ENCODE peak calls at places on chromosomes 7 and 10, in seven cellular contexts. One of them, this sample, is unnamed.

GRCh38 chr10:131312261-131312801 is 810 bp upstream of the TCERG1L start:
- DNase-seq in cardiac fibroblast: no peak
- DNase-seq in cardiac muscle cell: peak; percentile 38
- DNase-seq in heart right ventricle: no peak
- DNase-seq in stomach: no peak
- DNase-seq in NB4: no peak
- DNase-seq in AG04450: no peak
- DNase-seq in this sample: peak; percentile 76

GRCh38 chr7:93923946-93924345 is 2.4 kb downstream of the GNG11 start:
- DNase-seq in cardiac fibroblast: peak; percentile 33
- DNase-seq in cardiac muscle cell: no peak
- DNase-seq in heart right ventricle: no peak
- DNase-seq in stomach: no peak
- DNase-seq in NB4: no peak
- DNase-seq in AG04450: no peak
- DNase-seq in this sample: no peak

GRCh38 chr10:43263551-43264323 is 3.1 kb downstream of the RASGEF1A start:
- DNase-seq in cardiac fibroblast: no peak
- DNase-seq in cardiac muscle cell: no peak
- DNase-seq in heart right ventricle: no peak
- DNase-seq in stomach: peak; percentile 21
- DNase-seq in NB4: no peak
- DNase-seq in AG04450: no peak
- DNase-seq in this sample: no peak

GRCh38 chr10:71246591-71247143 is 34.3 kb downstream of the UNC5B start:
- DNase-seq in cardiac fibroblast: no peak
- DNase-seq in cardiac muscle cell: no peak
- DNase-seq in heart right ventricle: no peak
- DNase-seq in stomach: peak; percentile 84
- DNase-seq in NB4: peak; percentile 49
- DNase-seq in AG04450: no peak
- DNase-seq in this sample: peak; percentile 47

GRCh38 chr7:55066938-55067337 is 48.1 kb downstream of the EGFR start:
- DNase-seq in cardiac fibroblast: no peak
- DNase-seq in cardiac muscle cell: no peak
- DNase-seq in heart right ventricle: no peak
- DNase-seq in stomach: no peak
- DNase-seq in NB4: no peak
- DNase-seq in AG04450: no peak
- DNase-seq in this sample: no peak

GRCh38 chr10:100816671-100817070 is 71.3 kb downstream of the PAX2 start:
- DNase-seq in cardiac fibroblast: no peak
- DNase-seq in cardiac muscle cell: no peak
- DNase-seq in heart right ventricle: no peak
- DNase-seq in stomach: no peak
- DNase-seq in NB4: no peak
- DNase-seq in AG04450: no peak
- DNase-seq in this sample: no peak

GRCh38 chr7:110130669-110131068 is 960.3 kb upstream of the LRRN3 start:
- DNase-seq in cardiac fibroblast: peak; percentile 3
- DNase-seq in cardiac muscle cell: no peak
- DNase-seq in heart right ventricle: no peak
- DNase-seq in stomach: no peak
- DNase-seq in NB4: no peak
- DNase-seq in AG04450: no peak
- DNase-seq in this sample: no peak

GRCh38 chr10:13936826-13937225 is 350.1 kb downstream of the PRPF18 start:
- DNase-seq in cardiac fibroblast: no peak
- DNase-seq in cardiac muscle cell: no peak
- DNase-seq in heart right ventricle: no peak
- DNase-seq in stomach: no peak
- DNase-seq in NB4: no peak
- DNase-seq in AG04450: no peak
- DNase-seq in this sample: no peak

GRCh38 chr10:1504940-1505339 is 232.4 kb downstream of the ADARB2 start:
- DNase-seq in cardiac fibroblast: no peak
- DNase-seq in cardiac muscle cell: no peak
- DNase-seq in heart right ventricle: no peak
- DNase-seq in stomach: no peak
- DNase-seq in NB4: no peak
- DNase-seq in AG04450: no peak
- DNase-seq in this sample: no peak

GRCh38 chr10:25869067-25869591 is 64.9 kb upstream of the MYO3A start:
- DNase-seq in cardiac fibroblast: no peak
- DNase-seq in cardiac muscle cell: no peak
- DNase-seq in heart right ventricle: no peak
- DNase-seq in stomach: no peak
- DNase-seq in NB4: no peak
- DNase-seq in AG04450: no peak
- DNase-seq in this sample: no peak

GRCh38 chr7:131103997-131104396 is 223.7 kb upstream of the MKLN1 start:
- DNase-seq in cardiac fibroblast: peak; percentile 80
- DNase-seq in cardiac muscle cell: peak; percentile 91
- DNase-seq in heart right ventricle: no peak
- DNase-seq in stomach: no peak
- DNase-seq in NB4: peak; percentile 73
- DNase-seq in AG04450: peak; percentile 64
- DNase-seq in this sample: no peak

GRCh38 chr10:93309062-93309461 is 173.1 kb downstream of the MYOF start:
- DNase-seq in cardiac fibroblast: peak; percentile 73
- DNase-seq in cardiac muscle cell: peak; percentile 53
- DNase-seq in heart right ventricle: no peak
- DNase-seq in stomach: no peak
- DNase-seq in NB4: no peak
- DNase-seq in AG04450: no peak
- DNase-seq in this sample: no peak

GRCh38 chr7:146255604-146256003 is 139.0 kb downstream of the CNTNAP2 start:
- DNase-seq in cardiac fibroblast: no peak
- DNase-seq in cardiac muscle cell: no peak
- DNase-seq in heart right ventricle: no peak
- DNase-seq in stomach: no peak
- DNase-seq in NB4: no peak
- DNase-seq in AG04450: no peak
- DNase-seq in this sample: no peak

GRCh38 chr10:87619705-87620104 is 40.0 kb upstream of the PAPSS2 start:
- DNase-seq in cardiac fibroblast: no peak
- DNase-seq in cardiac muscle cell: no peak
- DNase-seq in heart right ventricle: no peak
- DNase-seq in stomach: no peak
- DNase-seq in NB4: no peak
- DNase-seq in AG04450: peak; percentile 34
- DNase-seq in this sample: no peak

DNA sequence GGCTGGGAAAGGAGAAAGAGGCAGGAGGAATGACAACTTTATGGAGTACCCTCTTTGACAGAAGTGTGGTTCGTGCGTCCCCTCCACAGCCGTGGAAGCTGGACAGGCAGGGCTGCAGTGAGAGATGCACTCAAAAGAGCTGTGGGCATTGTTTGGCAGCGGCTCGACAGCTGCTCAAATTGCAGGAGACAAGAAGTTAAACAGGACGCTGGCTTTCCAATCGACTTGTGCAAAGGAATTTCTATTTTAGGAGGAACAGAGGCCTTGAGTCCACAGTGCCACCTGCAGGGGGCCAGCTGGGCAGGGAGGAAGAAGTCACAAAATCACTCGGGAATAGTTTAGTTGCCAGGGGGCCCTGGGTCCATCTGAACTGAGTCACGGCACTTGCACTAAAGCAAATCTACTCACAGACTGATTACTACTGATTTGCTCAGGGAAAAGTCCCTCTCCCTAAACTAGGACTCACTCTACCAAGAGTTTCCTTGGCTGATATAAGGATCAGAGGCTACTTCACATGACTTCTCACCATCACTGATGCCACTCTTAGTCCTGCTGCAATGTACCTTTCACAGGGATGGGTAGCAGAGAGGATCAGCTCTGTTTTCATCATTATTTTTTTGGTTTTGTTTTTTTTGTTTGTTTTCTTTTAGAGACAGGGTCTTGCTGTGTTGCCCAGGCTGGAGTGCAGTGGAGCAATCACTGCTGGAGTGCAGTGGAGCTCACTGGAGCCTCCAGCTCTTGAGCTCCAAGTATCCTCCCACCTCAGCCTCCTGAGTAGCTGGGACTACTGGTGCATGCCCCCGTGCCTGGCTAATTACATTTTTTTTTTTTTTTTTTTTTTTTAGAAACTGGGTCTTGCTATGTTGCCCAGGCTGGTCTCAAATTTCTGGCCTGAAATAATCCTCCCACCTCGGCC is 200.8 kb downstream of the JCAD start:
- DNase-seq in cardiac fibroblast: peak; percentile 77
- DNase-seq in cardiac muscle cell: peak; percentile 66
- DNase-seq in heart right ventricle: peak; percentile 67
- DNase-seq in stomach: peak; percentile 57
- DNase-seq in NB4: peak; percentile 29
- DNase-seq in AG04450: peak; percentile 36
- DNase-seq in this sample: peak; percentile 70
- TF ChIP-seq CTCF in cardiac fibroblast: peak; percentile 89
- TF ChIP-seq CTCF in cardiac muscle cell: peak; percentile 67
- TF ChIP-seq CTCF in heart right ventricle: peak; percentile 63
- TF ChIP-seq CTCF in stomach: peak; percentile 53
- TF ChIP-seq CTCF in NB4: no peak
- TF ChIP-seq CTCF in AG04450: peak; percentile 85
- TF ChIP-seq CTCF in this sample: peak; percentile 68

DNA sequence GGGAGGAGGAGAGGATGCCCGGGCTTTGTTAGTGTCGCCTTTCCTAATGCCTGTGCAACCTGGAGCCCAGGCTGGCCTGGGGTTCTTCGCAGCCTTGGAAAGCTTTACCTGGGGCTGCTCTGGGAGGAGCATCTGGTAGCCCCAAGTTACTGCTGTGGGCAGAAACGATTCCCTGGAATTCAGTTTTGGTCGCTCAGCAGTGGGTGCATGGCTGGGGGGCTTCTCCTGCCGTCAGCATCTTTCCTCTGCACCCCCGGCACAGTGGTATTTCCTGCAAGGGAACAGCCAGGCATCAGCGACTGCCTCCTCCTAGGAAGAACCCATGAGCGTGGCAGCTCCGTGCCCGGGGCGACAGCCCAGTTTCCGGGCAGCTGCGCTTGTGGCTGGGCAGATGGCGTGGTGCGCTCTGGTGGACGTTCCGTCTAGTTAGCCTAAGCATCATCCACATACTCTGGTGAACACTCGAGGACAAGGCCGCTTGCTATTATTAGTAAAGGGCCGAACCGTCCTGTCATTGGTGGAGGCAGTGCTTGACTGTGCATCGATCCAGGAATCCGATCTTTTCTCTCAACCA is 107.0 kb upstream of the BTBD16 start:
- DNase-seq in cardiac fibroblast: no peak
- DNase-seq in cardiac muscle cell: peak; percentile 15
- DNase-seq in heart right ventricle: no peak
- DNase-seq in stomach: no peak
- DNase-seq in NB4: no peak
- DNase-seq in AG04450: no peak
- DNase-seq in this sample: no peak
- TF ChIP-seq CTCF in cardiac fibroblast: no peak
- TF ChIP-seq CTCF in cardiac muscle cell: no peak
- TF ChIP-seq CTCF in heart right ventricle: no peak
- TF ChIP-seq CTCF in stomach: no peak
- TF ChIP-seq CTCF in NB4: no peak
- TF ChIP-seq CTCF in AG04450: no peak
- TF ChIP-seq CTCF in this sample: no peak

DNA sequence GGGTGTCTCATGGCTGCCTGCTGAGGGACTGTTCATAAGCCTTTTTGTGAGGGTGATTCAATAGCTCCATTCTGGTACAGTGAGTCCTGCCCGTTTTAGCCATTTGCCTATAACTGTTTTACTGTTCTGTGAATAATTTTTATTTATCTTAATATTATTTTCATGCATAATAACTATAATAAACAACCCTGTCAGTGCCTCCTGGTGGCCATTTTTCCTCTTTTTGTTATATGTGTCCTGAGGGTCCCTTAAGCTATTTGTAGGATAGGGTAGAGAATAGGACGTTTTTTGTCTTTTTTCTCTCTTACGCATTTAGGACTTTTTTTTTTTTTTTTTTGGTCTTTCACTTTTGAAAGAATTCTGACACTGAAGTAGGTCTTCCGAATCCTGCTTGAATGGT is 2.9 kb downstream of the C1QL3 start:
- DNase-seq in cardiac fibroblast: peak; percentile 33
- DNase-seq in cardiac muscle cell: no peak
- DNase-seq in heart right ventricle: no peak
- DNase-seq in stomach: no peak
- DNase-seq in NB4: no peak
- DNase-seq in AG04450: no peak
- DNase-seq in this sample: no peak
- TF ChIP-seq CTCF in cardiac fibroblast: peak; percentile 39
- TF ChIP-seq CTCF in cardiac muscle cell: peak; percentile 34
- TF ChIP-seq CTCF in heart right ventricle: no peak
- TF ChIP-seq CTCF in stomach: no peak
- TF ChIP-seq CTCF in NB4: peak; percentile 4
- TF ChIP-seq CTCF in AG04450: peak; percentile 47
- TF ChIP-seq CTCF in this sample: no peak

GRCh38 chr7:149023662-149024061 is 4.6 kb downstream of the PDIA4 start:
- DNase-seq in cardiac fibroblast: no peak
- DNase-seq in cardiac muscle cell: no peak
- DNase-seq in heart right ventricle: no peak
- DNase-seq in stomach: no peak
- DNase-seq in NB4: no peak
- DNase-seq in AG04450: no peak
- DNase-seq in this sample: no peak

GRCh38 chr7:149027560-149028345 is 552 bp downstream of the PDIA4 start:
- DNase-seq in cardiac fibroblast: peak; percentile 27
- DNase-seq in cardiac muscle cell: peak; percentile 38
- DNase-seq in heart right ventricle: no peak
- DNase-seq in stomach: no peak
- DNase-seq in NB4: peak; percentile 33
- DNase-seq in AG04450: no peak
- DNase-seq in this sample: no peak

GRCh38 chr7:149031353-149031910 is 3.1 kb upstream of the PDIA4 start:
- DNase-seq in cardiac fibroblast: no peak
- DNase-seq in cardiac muscle cell: no peak
- DNase-seq in heart right ventricle: no peak
- DNase-seq in stomach: no peak
- DNase-seq in NB4: no peak
- DNase-seq in AG04450: no peak
- DNase-seq in this sample: no peak

GRCh38 chr7:149027055-149027454 is 1.2 kb downstream of the PDIA4 start:
- DNase-seq in cardiac fibroblast: peak; percentile 18
- DNase-seq in cardiac muscle cell: no peak
- DNase-seq in heart right ventricle: no peak
- DNase-seq in stomach: no peak
- DNase-seq in NB4: no peak
- DNase-seq in AG04450: no peak
- DNase-seq in this sample: no peak

GRCh38 chr7:149028346-149029109 is at the start of gene PDIA4:
- DNase-seq in cardiac fibroblast: peak; percentile 99
- DNase-seq in cardiac muscle cell: peak; percentile 100
- DNase-seq in heart right ventricle: peak; percentile 100
- DNase-seq in stomach: peak; percentile 99
- DNase-seq in NB4: peak; percentile 100
- DNase-seq in AG04450: peak; percentile 98
- DNase-seq in this sample: peak; percentile 100
- TF ChIP-seq CTCF in cardiac fibroblast: peak; percentile 17
- TF ChIP-seq CTCF in cardiac muscle cell: peak; percentile 13
- TF ChIP-seq CTCF in heart right ventricle: peak; percentile 8
- TF ChIP-seq CTCF in stomach: no peak
- TF ChIP-seq CTCF in NB4: peak; percentile 2
- TF ChIP-seq CTCF in AG04450: peak; percentile 35
- TF ChIP-seq CTCF in this sample: peak; percentile 40

This sample was measured in upper lobe of left lung.